ENCODE peak calls at places on chromosomes 5 and 9, in nine cellular contexts. One of them, this sample, is unnamed.

GRCh38 chr9:16119861-16120641 is 567.2 kb downstream of the CCDC171 start:
- DNase-seq in mammary epithelial cell: peak; percentile 25
- DNase-seq in cardiac muscle cell: peak; percentile 38
- DNase-seq in uterus: no peak
- DNase-seq in transverse colon: no peak
- DNase-seq in psoas muscle: no peak
- DNase-seq in adipocyte: peak; percentile 69
- DNase-seq in esophagus muscularis mucosa: no peak
- DNase-seq in fibroblast of lung: peak; percentile 94
- DNase-seq in this sample: no peak

GRCh38 chr5:5637163-5637562 is 214.7 kb downstream of the ICE1 start:
- DNase-seq in mammary epithelial cell: no peak
- DNase-seq in cardiac muscle cell: no peak
- DNase-seq in uterus: no peak
- DNase-seq in transverse colon: no peak
- DNase-seq in psoas muscle: no peak
- DNase-seq in adipocyte: no peak
- DNase-seq in esophagus muscularis mucosa: no peak
- DNase-seq in fibroblast of lung: no peak
- DNase-seq in this sample: no peak

GRCh38 chr5:57117601-57118000 is 56.3 kb upstream of the GPBP1 start:
- DNase-seq in mammary epithelial cell: peak; percentile 41
- DNase-seq in cardiac muscle cell: no peak
- DNase-seq in uterus: no peak
- DNase-seq in transverse colon: no peak
- DNase-seq in psoas muscle: no peak
- DNase-seq in adipocyte: no peak
- DNase-seq in esophagus muscularis mucosa: no peak
- DNase-seq in fibroblast of lung: peak; percentile 2
- DNase-seq in this sample: no peak

GRCh38 chr5:75461679-75462078 is 49.8 kb downstream of the CERT1 start:
- DNase-seq in mammary epithelial cell: peak; percentile 12
- DNase-seq in cardiac muscle cell: peak; percentile 30
- DNase-seq in uterus: no peak
- DNase-seq in transverse colon: no peak
- DNase-seq in psoas muscle: no peak
- DNase-seq in adipocyte: no peak
- DNase-seq in esophagus muscularis mucosa: no peak
- DNase-seq in fibroblast of lung: no peak
- DNase-seq in this sample: no peak

GRCh38 chr5:71932131-71932635 is 175.1 kb upstream of the MAP1B start:
- DNase-seq in mammary epithelial cell: peak; percentile 24
- DNase-seq in cardiac muscle cell: peak; percentile 11
- DNase-seq in uterus: no peak
- DNase-seq in transverse colon: no peak
- DNase-seq in psoas muscle: no peak
- DNase-seq in adipocyte: peak; percentile 28
- DNase-seq in esophagus muscularis mucosa: peak; percentile 80
- DNase-seq in fibroblast of lung: peak; percentile 57
- DNase-seq in this sample: peak; percentile 66

GRCh38 chr9:137461316-137461662 is 2.2 kb upstream of the NSMF start:
- DNase-seq in mammary epithelial cell: no peak
- DNase-seq in cardiac muscle cell: no peak
- DNase-seq in uterus: peak; percentile 25
- DNase-seq in transverse colon: no peak
- DNase-seq in psoas muscle: peak; percentile 50
- DNase-seq in adipocyte: no peak
- DNase-seq in esophagus muscularis mucosa: no peak
- DNase-seq in fibroblast of lung: no peak
- DNase-seq in this sample: peak; percentile 64

GRCh38 chr5:51650824-51651223 is 267.6 kb downstream of the ISL1 start:
- DNase-seq in mammary epithelial cell: no peak
- DNase-seq in cardiac muscle cell: no peak
- DNase-seq in uterus: no peak
- DNase-seq in transverse colon: no peak
- DNase-seq in psoas muscle: no peak
- DNase-seq in adipocyte: no peak
- DNase-seq in esophagus muscularis mucosa: no peak
- DNase-seq in fibroblast of lung: no peak
- DNase-seq in this sample: no peak

GRCh38 chr5:90169078-90169477 is 240.5 kb downstream of the CETN3 start:
- DNase-seq in mammary epithelial cell: no peak
- DNase-seq in cardiac muscle cell: no peak
- DNase-seq in uterus: no peak
- DNase-seq in transverse colon: no peak
- DNase-seq in psoas muscle: no peak
- DNase-seq in adipocyte: no peak
- DNase-seq in esophagus muscularis mucosa: no peak
- DNase-seq in fibroblast of lung: no peak
- DNase-seq in this sample: no peak

GRCh38 chr9:126478216-126478981 is 135.3 kb upstream of the LMX1B start:
- DNase-seq in mammary epithelial cell: no peak
- DNase-seq in cardiac muscle cell: no peak
- DNase-seq in uterus: no peak
- DNase-seq in transverse colon: no peak
- DNase-seq in psoas muscle: no peak
- DNase-seq in adipocyte: no peak
- DNase-seq in esophagus muscularis mucosa: no peak
- DNase-seq in fibroblast of lung: no peak
- DNase-seq in this sample: no peak

GRCh38 chr9:31325778-31326177 is 1058.7 kb upstream of the ACO1 start:
- DNase-seq in mammary epithelial cell: no peak
- DNase-seq in cardiac muscle cell: no peak
- DNase-seq in uterus: no peak
- DNase-seq in transverse colon: no peak
- DNase-seq in psoas muscle: no peak
- DNase-seq in adipocyte: no peak
- DNase-seq in esophagus muscularis mucosa: no peak
- DNase-seq in fibroblast of lung: no peak
- DNase-seq in this sample: no peak

GRCh38 chr9:137294684-137295312 is 7.3 kb downstream of the NRARP start:
- DNase-seq in mammary epithelial cell: peak; percentile 37
- DNase-seq in cardiac muscle cell: peak; percentile 64
- DNase-seq in uterus: no peak
- DNase-seq in transverse colon: peak; percentile 32
- DNase-seq in psoas muscle: no peak
- DNase-seq in adipocyte: no peak
- DNase-seq in esophagus muscularis mucosa: no peak
- DNase-seq in fibroblast of lung: peak; percentile 38
- DNase-seq in this sample: no peak

GRCh38 chr5:58037899-58038298 is 422.0 kb downstream of the PLK2 start:
- DNase-seq in mammary epithelial cell: no peak
- DNase-seq in cardiac muscle cell: no peak
- DNase-seq in uterus: no peak
- DNase-seq in transverse colon: no peak
- DNase-seq in psoas muscle: no peak
- DNase-seq in adipocyte: no peak
- DNase-seq in esophagus muscularis mucosa: no peak
- DNase-seq in fibroblast of lung: no peak
- DNase-seq in this sample: no peak

GRCh38 chr9:99056876-99057664 is 47.8 kb upstream of the TGFBR1 start:
- DNase-seq in mammary epithelial cell: peak; percentile 85
- DNase-seq in cardiac muscle cell: peak; percentile 73
- DNase-seq in uterus: no peak
- DNase-seq in transverse colon: no peak
- DNase-seq in psoas muscle: no peak
- DNase-seq in adipocyte: peak; percentile 23
- DNase-seq in esophagus muscularis mucosa: no peak
- DNase-seq in fibroblast of lung: peak; percentile 95
- DNase-seq in this sample: no peak

DNA sequence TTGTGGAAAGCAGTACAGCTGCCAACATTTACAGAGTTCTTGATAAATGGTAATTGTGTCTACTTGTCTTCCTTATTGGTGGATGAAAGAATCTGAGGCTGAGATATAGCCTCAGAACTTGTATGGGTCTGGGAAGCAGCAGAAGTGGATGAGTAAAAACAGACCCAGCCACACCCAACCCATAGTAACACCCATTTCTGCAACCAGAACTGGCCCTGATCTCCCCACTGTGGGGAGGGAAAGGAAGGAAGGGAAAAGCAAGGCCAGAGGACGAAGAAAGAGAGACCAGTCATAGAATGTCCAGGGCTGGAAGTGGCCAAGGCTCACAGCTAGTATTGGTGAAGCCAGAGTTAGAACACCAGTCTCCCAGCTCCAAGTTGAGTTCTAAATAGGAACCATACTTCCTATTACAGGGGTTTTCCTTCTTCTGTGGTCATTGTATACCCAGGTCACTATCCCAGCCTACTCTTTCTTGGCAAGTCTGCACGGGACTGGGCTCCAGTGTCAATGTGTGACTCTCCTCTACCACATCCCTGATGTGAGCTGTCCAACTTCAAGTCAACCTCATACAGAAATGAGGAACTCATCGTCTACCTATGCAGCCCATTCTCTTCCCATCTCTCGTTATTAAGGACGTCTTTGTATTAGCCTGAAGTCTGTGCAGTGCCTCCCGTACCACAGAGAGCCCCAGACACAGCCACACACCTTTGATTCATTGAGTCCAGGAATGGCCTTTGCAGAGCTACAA is 35.9 kb downstream of the ITK start:
- DNase-seq in mammary epithelial cell: no peak
- DNase-seq in cardiac muscle cell: no peak
- DNase-seq in uterus: no peak
- DNase-seq in transverse colon: no peak
- DNase-seq in psoas muscle: no peak
- DNase-seq in adipocyte: no peak
- DNase-seq in esophagus muscularis mucosa: no peak
- DNase-seq in fibroblast of lung: no peak
- DNase-seq in this sample: no peak
- H3K4me1 ChIP-seq in mammary epithelial cell: no peaks in the 10 kb centered on the region
- H3K4me1 ChIP-seq in cardiac muscle cell: no peaks in the 10 kb centered on the region
- H3K4me1 ChIP-seq in uterus: no peaks in the 10 kb centered on the region
- H3K4me1 ChIP-seq in transverse colon: no peaks in the 10 kb centered on the region
- H3K4me1 ChIP-seq in psoas muscle: no peaks in the 10 kb centered on the region
- H3K4me1 ChIP-seq in adipocyte: peaks cover 22% of the 10 kb centered on the region
- H3K4me1 ChIP-seq in esophagus muscularis mucosa: peaks cover 7% of the 10 kb centered on the region
- H3K4me1 ChIP-seq in fibroblast of lung: no peaks in the 10 kb centered on the region
- H3K4me1 ChIP-seq in this sample: no peaks in the 10 kb centered on the region

DNA sequence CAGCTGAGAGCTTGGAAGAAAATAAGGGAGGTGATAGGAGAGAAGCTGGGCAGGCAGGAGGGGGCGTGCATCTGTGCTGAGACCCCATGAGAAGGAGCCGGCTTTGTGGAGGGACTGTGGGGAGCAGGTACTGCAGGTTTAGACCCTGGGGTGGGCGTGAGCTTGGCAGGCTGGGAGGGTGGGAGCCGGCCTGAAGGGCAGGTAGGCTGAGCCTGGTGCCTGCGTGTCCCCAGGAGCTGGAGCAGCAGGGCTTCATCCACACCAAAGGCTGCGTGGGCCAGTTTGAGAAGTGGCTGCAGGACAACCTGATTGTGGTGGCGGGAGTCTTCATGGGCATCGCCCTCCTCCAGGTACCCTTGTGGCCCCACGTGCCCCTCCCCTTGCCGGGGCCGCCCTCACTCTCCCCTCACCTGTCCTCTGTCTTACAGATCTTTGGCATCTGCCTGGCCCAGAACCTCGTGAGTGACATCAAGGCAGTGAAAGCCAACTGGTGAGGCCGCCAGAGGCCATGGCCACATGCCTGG is 9.2 kb downstream of the TSPAN17 start:
- DNase-seq in mammary epithelial cell: no peak
- DNase-seq in cardiac muscle cell: no peak
- DNase-seq in uterus: no peak
- DNase-seq in transverse colon: no peak
- DNase-seq in psoas muscle: no peak
- DNase-seq in adipocyte: no peak
- DNase-seq in esophagus muscularis mucosa: no peak
- DNase-seq in fibroblast of lung: no peak
- DNase-seq in this sample: no peak
- H3K4me1 ChIP-seq in mammary epithelial cell: peaks cover 17% of the 10 kb centered on the region
- H3K4me1 ChIP-seq in cardiac muscle cell: no peaks in the 10 kb centered on the region
- H3K4me1 ChIP-seq in uterus: no peaks in the 10 kb centered on the region
- H3K4me1 ChIP-seq in transverse colon: no peaks in the 10 kb centered on the region
- H3K4me1 ChIP-seq in psoas muscle: peaks cover 7% of the 10 kb centered on the region
- H3K4me1 ChIP-seq in adipocyte: peaks cover 18% of the 10 kb centered on the region
- H3K4me1 ChIP-seq in esophagus muscularis mucosa: peaks cover 26% of the 10 kb centered on the region
- H3K4me1 ChIP-seq in fibroblast of lung: peaks cover 6% of the 10 kb centered on the region
- H3K4me1 ChIP-seq in this sample: no peaks in the 10 kb centered on the region

DNA sequence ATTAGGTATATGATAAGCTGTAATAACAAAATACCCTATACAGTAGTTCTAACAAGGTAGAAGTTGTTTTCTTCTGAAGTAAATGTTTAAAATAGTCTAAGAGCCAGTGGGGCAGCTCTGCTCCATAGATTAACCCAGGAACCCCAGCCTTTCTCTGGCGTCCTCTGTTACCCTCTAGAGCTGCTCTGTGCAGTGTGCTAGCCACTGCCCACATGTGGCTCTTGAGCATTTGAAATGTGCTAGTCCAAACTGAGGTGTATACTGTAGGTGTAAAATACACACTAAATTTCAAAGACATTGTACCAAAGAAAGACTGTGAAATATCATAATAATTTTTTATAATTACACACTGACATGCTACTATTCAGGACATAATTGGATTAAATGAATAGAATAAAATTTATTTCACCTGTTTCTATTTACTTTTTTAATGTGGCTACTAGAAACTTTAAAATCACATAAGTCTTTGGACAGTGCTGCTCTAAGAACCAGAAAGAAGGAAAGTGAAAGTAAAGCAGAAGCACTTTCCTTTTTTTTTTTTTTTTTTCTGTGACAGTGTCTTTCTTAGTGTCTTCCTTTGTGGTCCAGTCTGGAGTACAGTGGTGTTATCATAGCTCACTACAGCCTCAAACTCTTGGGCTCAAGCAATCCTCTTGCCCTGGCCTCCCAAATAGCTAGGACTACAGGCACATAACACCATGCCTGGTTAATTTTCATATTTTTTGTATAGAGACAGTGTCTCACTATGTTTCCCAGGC is 39.3 kb downstream of the RAI14 start:
- DNase-seq in mammary epithelial cell: no peak
- DNase-seq in cardiac muscle cell: no peak
- DNase-seq in uterus: no peak
- DNase-seq in transverse colon: no peak
- DNase-seq in psoas muscle: no peak
- DNase-seq in adipocyte: peak; percentile 59
- DNase-seq in esophagus muscularis mucosa: no peak
- DNase-seq in fibroblast of lung: no peak
- DNase-seq in this sample: no peak
- H3K4me1 ChIP-seq in mammary epithelial cell: no peaks in the 10 kb centered on the region
- H3K4me1 ChIP-seq in cardiac muscle cell: peaks cover 9% of the 10 kb centered on the region
- H3K4me1 ChIP-seq in uterus: peaks cover 4% of the 10 kb centered on the region
- H3K4me1 ChIP-seq in transverse colon: no peaks in the 10 kb centered on the region
- H3K4me1 ChIP-seq in psoas muscle: no peaks in the 10 kb centered on the region
- H3K4me1 ChIP-seq in adipocyte: peaks cover 29% of the 10 kb centered on the region
- H3K4me1 ChIP-seq in esophagus muscularis mucosa: peaks cover 42% of the 10 kb centered on the region
- H3K4me1 ChIP-seq in fibroblast of lung: peaks cover 5% of the 10 kb centered on the region
- H3K4me1 ChIP-seq in this sample: no peaks in the 10 kb centered on the region

DNA sequence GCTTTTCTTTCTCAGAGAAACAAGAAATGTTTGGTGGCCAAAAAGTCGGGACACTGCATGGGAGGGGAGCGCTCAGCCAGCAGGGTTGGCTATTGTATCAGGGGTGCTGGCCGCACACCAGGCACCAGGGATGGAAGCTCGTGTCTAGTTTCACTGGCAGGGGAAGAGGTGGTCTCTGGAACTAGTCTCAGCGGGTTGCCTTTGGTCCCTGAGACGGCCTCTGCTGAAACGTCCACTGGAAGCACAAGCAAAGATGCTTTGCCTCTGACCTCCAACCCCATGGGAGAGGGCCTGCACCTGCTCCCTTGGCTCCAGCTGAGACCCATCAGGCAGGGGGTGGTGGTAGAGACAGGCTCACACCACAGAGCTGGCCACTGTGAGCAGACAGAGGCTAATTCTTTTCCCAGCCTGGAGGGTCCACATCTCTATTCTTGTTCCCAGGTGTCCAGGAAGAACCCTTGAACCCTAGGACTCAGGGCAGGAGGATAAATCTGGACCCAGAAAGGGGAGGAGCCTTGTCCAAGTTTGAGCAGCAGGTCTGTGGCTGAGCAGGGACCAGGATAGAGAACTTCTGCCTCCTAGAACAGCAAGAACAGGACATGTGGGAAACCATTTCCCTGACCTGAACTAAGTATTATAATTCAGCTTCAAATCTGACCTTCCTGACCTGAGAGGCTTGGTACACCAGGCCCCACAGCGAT is 102.6 kb downstream of the RGS3 start:
- DNase-seq in mammary epithelial cell: no peak
- DNase-seq in cardiac muscle cell: no peak
- DNase-seq in uterus: peak; percentile 6
- DNase-seq in transverse colon: no peak
- DNase-seq in psoas muscle: no peak
- DNase-seq in adipocyte: no peak
- DNase-seq in esophagus muscularis mucosa: no peak
- DNase-seq in fibroblast of lung: no peak
- DNase-seq in this sample: peak; percentile 68
- H3K4me1 ChIP-seq in mammary epithelial cell: peaks cover 56% of the 10 kb centered on the region
- H3K4me1 ChIP-seq in cardiac muscle cell: peaks cover 26% of the 10 kb centered on the region
- H3K4me1 ChIP-seq in uterus: no peaks in the 10 kb centered on the region
- H3K4me1 ChIP-seq in transverse colon: peaks cover 24% of the 10 kb centered on the region
- H3K4me1 ChIP-seq in psoas muscle: peaks cover 61% of the 10 kb centered on the region
- H3K4me1 ChIP-seq in adipocyte: peaks cover 33% of the 10 kb centered on the region
- H3K4me1 ChIP-seq in esophagus muscularis mucosa: peaks cover 72% of the 10 kb centered on the region
- H3K4me1 ChIP-seq in fibroblast of lung: peaks cover 24% of the 10 kb centered on the region
- H3K4me1 ChIP-seq in this sample: no peaks in the 10 kb centered on the region

This sample was measured in tibial artery.